ENCODE peak calls at places on chromosomes 12 and 14, in four cellular contexts. H is tibial nerve; I is stimulated activated CD8-positive, alpha-beta memory T cell treated with anti-CD3 and anti-CD28 coated beads, Interleukin-7, amount 100 ng/mL, for 24 hours; L is activated T-cell treated with anti-CD3 and anti-CD28 coated beads for 4 hours. D is an unnamed sample.
A peak's percentile ranks its signal among the peaks of the same experiment; 100 is the strongest.

GRCh38 chr12:32446306-32447119 is 47.2 kb downstream of the FGD4 start:
- DNase-seq in L (no peak), I (no peak), H (no peak), D (no peak)

GRCh38 chr12:93370947-93371346 is 6.8 kb upstream of the NUDT4 start:
- DNase-seq in L (no peak), I (no peak), H (no peak), D (no peak)

GRCh38 chr14:65229431-65230286 is 127.3 kb upstream of the MAX start:
- DNase-seq in H (no peak), I (no peak), L (no peak), D (no peak)

GRCh38 chr14:64218344-64219240 is 75.6 kb downstream of the ESR2 start:
- DNase-seq in H (no peak), L (no peak), I (no peak), D (no peak)

GRCh38 chr12:121934318-121934682 is 15.9 kb downstream of the CFAP251 start:
- DNase-seq in H (no peak), L (no peak), I (no peak), D (no peak)

GRCh38 chr14:80434574-80435321 is 223.4 kb upstream of the DIO2 start:
- DNase-seq in I (no peak), L (no peak), H (no peak), D (no peak)

GRCh38 chr14:55446833-55447232 is 6.4 kb upstream of the TBPL2 start:
- DNase-seq in I (no peak), H (no peak), L (no peak), D (no peak)

GRCh38 chr12:26269554-26270284 is 74.3 kb downstream of the SSPN start:
- DNase-seq in H (no peak), L (no peak), I (no peak), D (no peak)

GRCh38 chr12:49808686-49809368 is 19.4 kb downstream of the NCKAP5L start:
- DNase-seq in L (no peak), H (peak; percentile 67), I (no peak), D (no peak)

GRCh38 chr14:86799244-86799647 is 1193.7 kb downstream of the GALC start:
- DNase-seq in L (no peak), I (no peak), H (no peak), D (no peak)

GRCh38 chr14:39431416-39432178 is 636 bp downstream of the FBXO33 start:
- DNase-seq in L (peak; percentile 22), I (peak; percentile 10), H (peak; percentile 15), D (peak; percentile 23)

GRCh38 chr12:122861586-122861970 is 26.3 kb downstream of the HIP1R start:
- DNase-seq in L (no peak), H (no peak), I (no peak), D (no peak)

GRCh38 chr12:26271889-26272492 is 76.6 kb downstream of the SSPN start:
- DNase-seq in L (no peak), I (no peak), H (peak; percentile 66), D (no peak)

GRCh38 chr14:72844528-72844927 is 49.4 kb downstream of the DPF3 start:
- DNase-seq in I (no peak), H (no peak), L (no peak), D (no peak)

D was measured in HuH-7.5.